ENCODE peak calls at places on chromosome 3, in seven cellular contexts. One of them, this sample, is unnamed.

GRCh38 chr3:73068419-73068818 is 7.0 kb downstream of the EBLN2 start:
- DNase-seq in K562: no peak
- DNase-seq in HepG2: no peak
- DNase-seq in GM12891: no peak
- DNase-seq in SK-N-SH: no peak
- DNase-seq in GM12878: no peak
- DNase-seq in H1: no peak
- DNase-seq in this sample: no peak

GRCh38 chr3:188584958-188585689 is 431.2 kb downstream of the LPP start:
- DNase-seq in K562: no peak
- DNase-seq in HepG2: no peak
- DNase-seq in GM12891: no peak
- DNase-seq in SK-N-SH: no peak
- DNase-seq in GM12878: no peak
- DNase-seq in H1: no peak
- DNase-seq in this sample: no peak

GRCh38 chr3:153574445-153574844 is 412.4 kb downstream of the RAP2B start:
- DNase-seq in K562: no peak
- DNase-seq in HepG2: no peak
- DNase-seq in GM12891: no peak
- DNase-seq in SK-N-SH: no peak
- DNase-seq in GM12878: no peak
- DNase-seq in H1: no peak
- DNase-seq in this sample: no peak

GRCh38 chr3:72567976-72568560 is 280.2 kb downstream of the SHQ1 start:
- DNase-seq in K562: no peak
- DNase-seq in HepG2: no peak
- DNase-seq in GM12891: no peak
- DNase-seq in SK-N-SH: no peak
- DNase-seq in GM12878: no peak
- DNase-seq in H1: no peak
- DNase-seq in this sample: no peak

GRCh38 chr3:97719156-97719821 is 45.3 kb upstream of the ARL6 start:
- DNase-seq in K562: peak; percentile 30
- DNase-seq in HepG2: peak; percentile 50
- DNase-seq in GM12891: peak; percentile 15
- DNase-seq in SK-N-SH: peak; percentile 60
- DNase-seq in GM12878: peak; percentile 11
- DNase-seq in H1: peak; percentile 78
- DNase-seq in this sample: peak; percentile 4

GRCh38 chr3:154247806-154248480 is 76.3 kb downstream of the DHX36 start:
- DNase-seq in K562: no peak
- DNase-seq in HepG2: peak; percentile 15
- DNase-seq in GM12891: no peak
- DNase-seq in SK-N-SH: no peak
- DNase-seq in GM12878: no peak
- DNase-seq in H1: no peak
- DNase-seq in this sample: no peak

GRCh38 chr3:166195808-166196207 is 358.6 kb upstream of the BCHE start:
- DNase-seq in K562: no peak
- DNase-seq in HepG2: no peak
- DNase-seq in GM12891: no peak
- DNase-seq in SK-N-SH: no peak
- DNase-seq in GM12878: no peak
- DNase-seq in H1: no peak
- DNase-seq in this sample: no peak

GRCh38 chr3:40191850-40192448 is 117.6 kb upstream of the EIF1B start:
- DNase-seq in K562: peak; percentile 82
- DNase-seq in HepG2: peak; percentile 33
- DNase-seq in GM12891: peak; percentile 49
- DNase-seq in SK-N-SH: peak; percentile 71
- DNase-seq in GM12878: no peak
- DNase-seq in H1: peak; percentile 86
- DNase-seq in this sample: peak; percentile 39

GRCh38 chr3:72065236-72065635 is 280.3 kb upstream of the PROK2 start:
- DNase-seq in K562: no peak
- DNase-seq in HepG2: no peak
- DNase-seq in GM12891: no peak
- DNase-seq in SK-N-SH: no peak
- DNase-seq in GM12878: no peak
- DNase-seq in H1: no peak
- DNase-seq in this sample: no peak

GRCh38 chr3:5014431-5014830 is 35.2 kb downstream of the BHLHE40 start:
- DNase-seq in K562: no peak
- DNase-seq in HepG2: no peak
- DNase-seq in GM12891: no peak
- DNase-seq in SK-N-SH: no peak
- DNase-seq in GM12878: no peak
- DNase-seq in H1: no peak
- DNase-seq in this sample: no peak

GRCh38 chr3:15217011-15217671 is 11.1 kb downstream of the CAPN7 start:
- DNase-seq in K562: no peak
- DNase-seq in HepG2: no peak
- DNase-seq in GM12891: no peak
- DNase-seq in SK-N-SH: no peak
- DNase-seq in GM12878: no peak
- DNase-seq in H1: no peak
- DNase-seq in this sample: no peak

GRCh38 chr3:59660852-59661624 is 611.2 kb upstream of the CFAP20DC start:
- DNase-seq in K562: no peak
- DNase-seq in HepG2: no peak
- DNase-seq in GM12891: no peak
- DNase-seq in SK-N-SH: no peak
- DNase-seq in GM12878: no peak
- DNase-seq in H1: no peak
- DNase-seq in this sample: no peak

GRCh38 chr3:142447308-142447851 is 457 bp downstream of the XRN1 start:
- DNase-seq in K562: no peak
- DNase-seq in HepG2: peak; percentile 39
- DNase-seq in GM12891: no peak
- DNase-seq in SK-N-SH: no peak
- DNase-seq in GM12878: no peak
- DNase-seq in H1: no peak
- DNase-seq in this sample: no peak

GRCh38 chr3:192957441-192957951 is 39.8 kb upstream of the MB21D2 start:
- DNase-seq in K562: no peak
- DNase-seq in HepG2: no peak
- DNase-seq in GM12891: no peak
- DNase-seq in SK-N-SH: no peak
- DNase-seq in GM12878: no peak
- DNase-seq in H1: no peak
- DNase-seq in this sample: no peak

GRCh38 chr3:53045784-53046170 is at the start of gene SFMBT1:
- DNase-seq in K562: peak; percentile 87
- DNase-seq in HepG2: no peak
- DNase-seq in GM12891: peak; percentile 76
- DNase-seq in SK-N-SH: peak; percentile 96
- DNase-seq in GM12878: no peak
- DNase-seq in H1: peak; percentile 67
- DNase-seq in this sample: peak; percentile 80

GRCh38 chr3:38805765-38806386 is 10.1 kb downstream of the SCN10A start:
- DNase-seq in K562: peak; percentile 79
- DNase-seq in HepG2: peak; percentile 60
- DNase-seq in GM12891: peak; percentile 18
- DNase-seq in SK-N-SH: no peak
- DNase-seq in GM12878: peak; percentile 4
- DNase-seq in H1: peak; percentile 78
- DNase-seq in this sample: peak; percentile 8

DNA sequence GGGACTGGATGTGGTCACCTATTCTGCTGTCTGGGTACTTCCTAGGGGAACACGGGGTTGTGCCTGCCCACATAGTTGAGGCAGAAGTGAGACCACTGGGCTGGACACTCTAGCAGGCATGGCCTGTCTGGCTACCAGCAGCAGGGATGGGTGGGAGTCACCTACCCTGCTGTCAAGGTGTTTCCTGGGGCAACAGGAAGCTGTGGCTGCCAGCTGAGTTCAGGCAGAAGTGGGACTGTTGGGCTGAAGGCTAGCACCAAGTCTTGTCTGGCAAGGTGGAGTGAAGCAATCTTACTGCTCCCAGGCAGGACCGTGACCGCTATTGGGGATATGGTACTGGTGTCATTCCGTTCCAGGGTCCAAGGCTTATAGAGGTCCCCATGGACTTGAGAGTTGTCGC is 20.3 kb upstream of the ZDHHC23 start:
- DNase-seq in K562: no peak
- DNase-seq in HepG2: no peak
- DNase-seq in GM12891: no peak
- DNase-seq in SK-N-SH: no peak
- DNase-seq in GM12878: no peak
- DNase-seq in H1: no peak
- DNase-seq in this sample: no peak
- TF ChIP-seq TAF1 in K562: no peak
- TF ChIP-seq TAF1 in HepG2: no peak
- TF ChIP-seq TAF1 in GM12891: no peak
- TF ChIP-seq TAF1 in SK-N-SH: no peak
- TF ChIP-seq TAF1 in GM12878: no peak
- TF ChIP-seq TAF1 in H1: no peak
- TF ChIP-seq TAF1 in this sample: no peak

GRCh38 chr3:180320631-180321030 is 281.3 kb upstream of the TTC14 start:
- DNase-seq in K562: no peak
- DNase-seq in HepG2: no peak
- DNase-seq in GM12891: no peak
- DNase-seq in SK-N-SH: no peak
- DNase-seq in GM12878: no peak
- DNase-seq in H1: no peak
- DNase-seq in this sample: no peak
- TF ChIP-seq TAF1 in K562: no peak
- TF ChIP-seq TAF1 in HepG2: no peak
- TF ChIP-seq TAF1 in GM12891: no peak
- TF ChIP-seq TAF1 in SK-N-SH: no peak
- TF ChIP-seq TAF1 in GM12878: no peak
- TF ChIP-seq TAF1 in H1: no peak
- TF ChIP-seq TAF1 in this sample: no peak

GRCh38 chr3:46086083-46086437 is 58.8 kb upstream of the XCR1 start:
- DNase-seq in K562: no peak
- DNase-seq in HepG2: no peak
- DNase-seq in GM12891: no peak
- DNase-seq in SK-N-SH: no peak
- DNase-seq in GM12878: no peak
- DNase-seq in H1: no peak
- DNase-seq in this sample: no peak
- TF ChIP-seq TAF1 in K562: no peak
- TF ChIP-seq TAF1 in HepG2: no peak
- TF ChIP-seq TAF1 in GM12891: no peak
- TF ChIP-seq TAF1 in SK-N-SH: no peak
- TF ChIP-seq TAF1 in GM12878: no peak
- TF ChIP-seq TAF1 in H1: no peak
- TF ChIP-seq TAF1 in this sample: no peak

GRCh38 chr3:177622520-177622919 is 425.2 kb upstream of the TBL1XR1 start:
- DNase-seq in K562: no peak
- DNase-seq in HepG2: no peak
- DNase-seq in GM12891: no peak
- DNase-seq in SK-N-SH: no peak
- DNase-seq in GM12878: no peak
- DNase-seq in H1: no peak
- DNase-seq in this sample: no peak
- TF ChIP-seq TAF1 in K562: no peak
- TF ChIP-seq TAF1 in HepG2: no peak
- TF ChIP-seq TAF1 in GM12891: no peak
- TF ChIP-seq TAF1 in SK-N-SH: no peak
- TF ChIP-seq TAF1 in GM12878: no peak
- TF ChIP-seq TAF1 in H1: no peak
- TF ChIP-seq TAF1 in this sample: no peak

GRCh38 chr3:159922861-159923312 is 65.7 kb upstream of the IL12A start:
- DNase-seq in K562: no peak
- DNase-seq in HepG2: no peak
- DNase-seq in GM12891: peak; percentile 31
- DNase-seq in SK-N-SH: no peak
- DNase-seq in GM12878: peak; percentile 93
- DNase-seq in H1: no peak
- DNase-seq in this sample: no peak

GRCh38 chr3:159914421-159914820 is 74.2 kb upstream of the IL12A start:
- DNase-seq in K562: no peak
- DNase-seq in HepG2: no peak
- DNase-seq in GM12891: no peak
- DNase-seq in SK-N-SH: no peak
- DNase-seq in GM12878: no peak
- DNase-seq in H1: no peak
- DNase-seq in this sample: no peak

GRCh38 chr3:159917141-159917540 is 71.5 kb upstream of the IL12A start:
- DNase-seq in K562: no peak
- DNase-seq in HepG2: no peak
- DNase-seq in GM12891: no peak
- DNase-seq in SK-N-SH: no peak
- DNase-seq in GM12878: no peak
- DNase-seq in H1: no peak
- DNase-seq in this sample: no peak

GRCh38 chr3:159923961-159924360 is 64.7 kb upstream of the IL12A start:
- DNase-seq in K562: no peak
- DNase-seq in HepG2: no peak
- DNase-seq in GM12891: no peak
- DNase-seq in SK-N-SH: no peak
- DNase-seq in GM12878: no peak
- DNase-seq in H1: no peak
- DNase-seq in this sample: no peak

GRCh38 chr3:159919873-159920272 is 68.8 kb upstream of the IL12A start:
- DNase-seq in K562: no peak
- DNase-seq in HepG2: no peak
- DNase-seq in GM12891: no peak
- DNase-seq in SK-N-SH: no peak
- DNase-seq in GM12878: no peak
- DNase-seq in H1: no peak
- DNase-seq in this sample: no peak
- TF ChIP-seq TAF1 in K562: no peak
- TF ChIP-seq TAF1 in HepG2: no peak
- TF ChIP-seq TAF1 in GM12891: no peak
- TF ChIP-seq TAF1 in SK-N-SH: no peak
- TF ChIP-seq TAF1 in GM12878: no peak
- TF ChIP-seq TAF1 in H1: no peak
- TF ChIP-seq TAF1 in this sample: no peak

DNA sequence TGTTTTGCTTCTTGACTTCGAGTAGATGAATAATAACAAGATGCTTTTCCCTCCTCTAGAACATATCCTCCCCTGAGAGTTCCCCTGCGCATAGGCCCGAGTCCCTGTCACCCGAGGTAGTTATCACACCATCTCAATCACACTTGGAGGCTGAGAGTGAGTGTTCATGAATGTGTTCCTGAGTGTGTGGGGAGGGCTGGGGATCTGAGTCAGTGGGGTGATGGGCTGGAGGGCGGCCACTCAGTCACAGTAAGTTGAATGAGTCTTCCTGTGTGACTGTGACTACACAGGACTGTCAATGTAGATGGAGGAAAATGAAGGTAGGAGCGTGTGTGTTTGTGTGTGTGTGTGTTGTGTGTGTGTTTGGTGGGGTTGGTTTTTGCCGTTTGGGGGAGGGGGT is 71.0 kb downstream of the SETD5 start:
- DNase-seq in K562: no peak
- DNase-seq in HepG2: no peak
- DNase-seq in GM12891: no peak
- DNase-seq in SK-N-SH: no peak
- DNase-seq in GM12878: no peak
- DNase-seq in H1: no peak
- DNase-seq in this sample: no peak
- TF ChIP-seq TAF1 in K562: no peak
- TF ChIP-seq TAF1 in HepG2: no peak
- TF ChIP-seq TAF1 in GM12891: no peak
- TF ChIP-seq TAF1 in SK-N-SH: no peak
- TF ChIP-seq TAF1 in GM12878: no peak
- TF ChIP-seq TAF1 in H1: no peak
- TF ChIP-seq TAF1 in this sample: no peak

GRCh38 chr3:69005071-69005816 is 8.2 kb downstream of the EOGT start:
- DNase-seq in K562: no peak
- DNase-seq in HepG2: no peak
- DNase-seq in GM12891: no peak
- DNase-seq in SK-N-SH: no peak
- DNase-seq in GM12878: no peak
- DNase-seq in H1: no peak
- DNase-seq in this sample: no peak
- TF ChIP-seq TAF1 in K562: no peak
- TF ChIP-seq TAF1 in HepG2: no peak
- TF ChIP-seq TAF1 in GM12891: no peak
- TF ChIP-seq TAF1 in SK-N-SH: no peak
- TF ChIP-seq TAF1 in GM12878: no peak
- TF ChIP-seq TAF1 in H1: no peak
- TF ChIP-seq TAF1 in this sample: no peak

This sample was measured in GM12892.